ENCODE peak calls at places on chromosomes 13 and 19, in ten cellular contexts. O is activated T-cell treated with anti-CD3 and anti-CD28 coated beads for 1 hour; N is cardiac fibroblast; A is stimulated activated CD4-positive, alpha-beta T cell treated with anti-CD3 and anti-CD28 coated beads, Interleukin-15, amount 100 ng/mL, for 1 hour; W is activated CD4-positive, alpha-beta T cell treated with anti-CD3 and anti-CD28 coated beads, Interleukin-2, amount 50 U/mL, for 1 hour; F is Peyer's patch; Y is NCI-H510A; U is HEK293T; T is amniotic stem cell; R is EL. H is an unnamed sample.

GRCh38 chr13:24022568-24022967 is 125.3 kb upstream of the C1QTNF9B start:
- DNase-seq in O (no peak), N (no peak), A (no peak), W (no peak), F (no peak), Y (no peak), U (no peak), T (no peak), R (no peak), H (peak)

GRCh38 chr13:57470491-57470890 is 161.1 kb upstream of the PCDH17 start:
- DNase-seq in O (no peak), N (no peak), A (no peak), W (no peak), F (no peak), Y (no peak), U (no peak), T (no peak), R (no peak), H (no peak)

GRCh38 chr13:109704771-109705628 is 81.4 kb downstream of the IRS2 start:
- DNase-seq in O (no peak), N (peak), A (no peak), W (no peak), F (no peak), Y (peak), U (no peak), T (no peak), R (no peak), H (no peak)

GRCh38 chr19:35340431-35340830 is 7.3 kb upstream of the FFAR1 start:
- DNase-seq in O (no peak), N (no peak), A (no peak), W (no peak), F (no peak), Y (no peak), U (no peak), T (no peak), R (no peak), H (no peak)

GRCh38 chr13:24854311-24854710 is 90.3 kb downstream of the RNF17 start:
- DNase-seq in O (no peak), N (no peak), A (no peak), W (no peak), F (no peak), Y (no peak), U (no peak), T (no peak), R (no peak), H (no peak)

GRCh38 chr19:1758959-1759903 is 5.9 kb downstream of the ONECUT3 start:
- DNase-seq in O (no peak), N (no peak), A (no peak), W (no peak), F (no peak), Y (no peak), U (no peak), T (no peak), R (no peak), H (no peak)

GRCh38 chr13:42803563-42804212 is 22.3 kb downstream of the FAM216B start:
- DNase-seq in O (no peak), N (peak), A (no peak), W (no peak), F (no peak), Y (no peak), U (no peak), T (no peak), R (no peak), H (no peak)

GRCh38 chr13:25686831-25687495 is 315.2 kb downstream of the ATP8A2 start:
- DNase-seq in O (no peak), N (no peak), A (no peak), W (no peak), F (no peak), Y (peak), U (no peak), T (no peak), R (no peak), H (no peak)

GRCh38 chr13:21079206-21079605 is 17.8 kb upstream of the LATS2 start:
- DNase-seq in O (no peak), N (no peak), A (no peak), W (no peak), F (no peak), Y (no peak), U (no peak), T (no peak), R (peak), H (peak)

GRCh38 chr13:112154301-112155060 is 87.5 kb downstream of the SOX1 start:
- DNase-seq in O (no peak), N (no peak), A (no peak), W (no peak), F (no peak), Y (no peak), U (no peak), T (no peak), R (no peak), H (no peak)

GRCh38 chr19:28940751-28941500 is 272.0 kb downstream of the UQCRFS1 start:
- DNase-seq in O (no peak), N (peak), A (no peak), W (no peak), F (no peak), Y (no peak), U (no peak), T (no peak), R (peak), H (peak)

GRCh38 chr13:113220877-113221276 is 11.5 kb downstream of the CUL4A start:
- DNase-seq in O (peak), N (peak), A (no peak), W (peak), F (no peak), Y (no peak), U (no peak), T (no peak), R (peak), H (no peak)

GRCh38 chr13:45337395-45337794 is 3.6 kb downstream of the TPT1 start:
- DNase-seq in O (no peak), N (no peak), A (no peak), W (no peak), F (no peak), Y (no peak), U (no peak), T (no peak), R (no peak), H (no peak)

GRCh38 chr13:106736941-106737340 is 169.0 kb upstream of the ARGLU1 start:
- DNase-seq in O (no peak), N (no peak), A (no peak), W (no peak), F (no peak), Y (no peak), U (no peak), T (no peak), R (no peak), H (no peak)

GRCh38 chr19:55283548-55284393 is at the start of gene BRSK1:
- DNase-seq in O (peak), N (peak), A (no peak), W (peak), F (no peak), Y (peak), U (peak), T (peak), R (peak), H (peak)

GRCh38 chr13:51838235-51838846 is 6.6 kb downstream of the TMEM272 start:
- DNase-seq in O (no peak), N (peak), A (no peak), W (no peak), F (no peak), Y (no peak), U (no peak), T (no peak), R (peak), H (peak)

GRCh38 chr13:111390522-111391270 is 70.3 kb downstream of the TEX29 start:
- DNase-seq in O (no peak), N (no peak), A (no peak), W (no peak), F (no peak), Y (no peak), U (no peak), T (no peak), R (no peak), H (no peak)

GRCh38 chr13:113793718-113794085 is 34.7 kb downstream of the TMEM255B start:
- DNase-seq in O (no peak), N (no peak), A (no peak), W (no peak), F (no peak), Y (no peak), U (no peak), T (no peak), R (no peak), H (no peak)

GRCh38 chr13:114148521-114148855 is 16.1 kb upstream of the RASA3 start:
- DNase-seq in O (peak), N (no peak), A (no peak), W (peak), F (peak), Y (no peak), U (no peak), T (no peak), R (no peak), H (no peak)

GRCh38 chr19:34549833-34550232 is 68.3 kb downstream of the WTIP start:
- DNase-seq in O (no peak), N (no peak), A (no peak), W (no peak), F (no peak), Y (no peak), U (no peak), T (no peak), R (no peak), H (no peak)

GRCh38 chr19:4987692-4988370 is 18.9 kb downstream of the KDM4B start:
- DNase-seq in O (no peak), N (peak), A (no peak), W (no peak), F (no peak), Y (no peak), U (no peak), T (no peak), R (no peak), H (no peak)

GRCh38 chr13:47426126-47426849 is 529.4 kb upstream of the HTR2A start:
- DNase-seq in O (no peak), N (peak), A (no peak), W (no peak), F (no peak), Y (no peak), U (no peak), T (no peak), R (peak), H (peak)

GRCh38 chr19:11964858-11965645 is at the start of gene ZNF763:
- DNase-seq in O (peak), N (peak), A (peak), W (peak), F (peak), Y (peak), U (no peak), T (peak), R (peak), H (peak)

GRCh38 chr19:47483200-47483599 is 819 bp downstream of the KPTN start:
- DNase-seq in O (no peak), N (no peak), A (no peak), W (no peak), F (no peak), Y (no peak), U (no peak), T (no peak), R (no peak), H (no peak)

GRCh38 chr13:24192036-24192810 is 31.7 kb downstream of the SPATA13 start:
- DNase-seq in O (no peak), N (no peak), A (no peak), W (no peak), F (no peak), Y (peak), U (no peak), T (no peak), R (no peak), H (no peak)

GRCh38 chr13:71876648-71877279 is 9.8 kb upstream of the DACH1 start:
- DNase-seq in O (no peak), N (no peak), A (no peak), W (no peak), F (no peak), Y (no peak), U (no peak), T (no peak), R (no peak), H (no peak)

H was measured in astrocyte of the spinal cord.